ENCODE peak calls at places on chromosomes 7 and 10, in seven cellular contexts. E, I, T, Y, D, J and U are unnamed samples.
A peak's percentile ranks its signal among the peaks of the same experiment; 100 is the strongest.

GRCh38 chr10:103111031-103111917 is 81.8 kb downstream of the NT5C2 start:
- DNase-seq in E (no peak), I (no peak), T (peak; percentile 22), Y (no peak), D (no peak), J (no peak), U (no peak)

GRCh38 chr7:77269360-77270075 is 69.9 kb upstream of the FGL2 start:
- DNase-seq in E (no peak), I (peak; percentile 37), T (no peak), Y (no peak), D (no peak), J (no peak), U (no peak)

GRCh38 chr7:123641901-123642300 is 13.8 kb upstream of the LMOD2 start:
- DNase-seq in E (no peak), I (no peak), T (no peak), Y (no peak), D (no peak), J (no peak), U (no peak)

GRCh38 chr10:50417906-50418697 is 166.8 kb upstream of the ASAH2 start:
- DNase-seq in E (no peak), I (peak; percentile 90), T (peak; percentile 63), Y (peak; percentile 69), D (no peak), J (peak; percentile 12), U (peak; percentile 43)

GRCh38 chr7:82714883-82715282 is 271.3 kb upstream of the CACNA2D1 start:
- DNase-seq in E (no peak), I (no peak), T (peak; percentile 22), Y (no peak), D (no peak), J (no peak), U (no peak)

GRCh38 chr10:7400068-7400824 is 10.6 kb downstream of the SFMBT2 start:
- DNase-seq in E (no peak), I (no peak), T (no peak), Y (no peak), D (no peak), J (no peak), U (no peak)

GRCh38 chr10:126480648-126481047 is 92.4 kb upstream of the ADAM12 start:
- DNase-seq in E (no peak), I (no peak), T (no peak), Y (no peak), D (no peak), J (no peak), U (no peak)

GRCh38 chr10:102837230-102837721 is at the start of gene CYP17A1:
- DNase-seq in E (no peak), I (peak; percentile 91), T (no peak), Y (no peak), D (no peak), J (no peak), U (no peak)

GRCh38 chr7:101368422-101369165 is 5.9 kb downstream of the COL26A1 start:
- DNase-seq in E (no peak), I (no peak), T (no peak), Y (no peak), D (no peak), J (no peak), U (no peak)